ENCODE peak calls at places on chromosomes 11 and 22, in seven cellular contexts. One of them, this sample, is unnamed.

GRCh38 chr11:61265357-61265756 is 24.4 kb downstream of the PGA5 start:
- DNase-seq in CD8-positive, alpha-beta memory T cell: no peak
- DNase-seq in NCI-H460: no peak
- DNase-seq in WERI-Rb-1: no peak
- DNase-seq in substantia nigra: no peak
- DNase-seq in skeletal muscle cell: no peak
- DNase-seq in memory B cell: no peak
- DNase-seq in this sample: no peak

GRCh38 chr22:39253427-39254070 is 8.8 kb upstream of the PDGFB start:
- DNase-seq in CD8-positive, alpha-beta memory T cell: peak
- DNase-seq in WERI-Rb-1: no peak
- DNase-seq in skeletal muscle cell: peak
- DNase-seq in substantia nigra: no peak
- DNase-seq in memory B cell: no peak
- DNase-seq in NCI-H460: peak
- DNase-seq in this sample: no peak

GRCh38 chr11:65479184-65480145 is 19.4 kb upstream of the MALAT1 start:
- DNase-seq in substantia nigra: peak
- DNase-seq in skeletal muscle cell: peak
- DNase-seq in WERI-Rb-1: peak
- DNase-seq in CD8-positive, alpha-beta memory T cell: no peak
- DNase-seq in memory B cell: no peak
- DNase-seq in NCI-H460: no peak
- DNase-seq in this sample: no peak

GRCh38 chr11:65850217-65851082 is 7.5 kb downstream of the CFL1 start:
- DNase-seq in skeletal muscle cell: no peak
- DNase-seq in substantia nigra: no peak
- DNase-seq in memory B cell: no peak
- DNase-seq in WERI-Rb-1: no peak
- DNase-seq in CD8-positive, alpha-beta memory T cell: no peak
- DNase-seq in NCI-H460: no peak
- DNase-seq in this sample: no peak

GRCh38 chr11:124961972-124962609 is 8.1 kb downstream of the CCDC15 start:
- DNase-seq in NCI-H460: peak
- DNase-seq in skeletal muscle cell: peak
- DNase-seq in WERI-Rb-1: no peak
- DNase-seq in substantia nigra: no peak
- DNase-seq in CD8-positive, alpha-beta memory T cell: no peak
- DNase-seq in memory B cell: no peak
- DNase-seq in this sample: no peak

GRCh38 chr11:65314501-65315203 is at the start of gene CDC42EP2:
- DNase-seq in skeletal muscle cell: no peak
- DNase-seq in WERI-Rb-1: peak
- DNase-seq in CD8-positive, alpha-beta memory T cell: peak
- DNase-seq in NCI-H460: peak
- DNase-seq in memory B cell: peak
- DNase-seq in substantia nigra: peak
- DNase-seq in this sample: peak

GRCh38 chr22:19179472-19180048 is 1.0 kb upstream of the SLC25A1 start:
- DNase-seq in NCI-H460: peak
- DNase-seq in substantia nigra: peak
- DNase-seq in WERI-Rb-1: peak
- DNase-seq in CD8-positive, alpha-beta memory T cell: peak
- DNase-seq in skeletal muscle cell: peak
- DNase-seq in memory B cell: peak
- DNase-seq in this sample: no peak

GRCh38 chr11:104259121-104259610 is 95.2 kb upstream of the PDGFD start:
- DNase-seq in NCI-H460: no peak
- DNase-seq in CD8-positive, alpha-beta memory T cell: no peak
- DNase-seq in memory B cell: no peak
- DNase-seq in WERI-Rb-1: no peak
- DNase-seq in skeletal muscle cell: no peak
- DNase-seq in substantia nigra: no peak
- DNase-seq in this sample: no peak

GRCh38 chr22:19610518-19611253 is 86.5 kb upstream of the CLDN5 start:
- DNase-seq in NCI-H460: no peak
- DNase-seq in skeletal muscle cell: no peak
- DNase-seq in CD8-positive, alpha-beta memory T cell: no peak
- DNase-seq in substantia nigra: no peak
- DNase-seq in memory B cell: no peak
- DNase-seq in WERI-Rb-1: no peak
- DNase-seq in this sample: no peak

GRCh38 chr22:40709752-40710413 is 30.6 kb downstream of the MCHR1 start:
- DNase-seq in NCI-H460: no peak
- DNase-seq in memory B cell: no peak
- DNase-seq in WERI-Rb-1: no peak
- DNase-seq in skeletal muscle cell: no peak
- DNase-seq in CD8-positive, alpha-beta memory T cell: no peak
- DNase-seq in substantia nigra: no peak
- DNase-seq in this sample: no peak

GRCh38 chr11:120031612-120032600 is 106.0 kb downstream of the TRIM29 start:
- DNase-seq in WERI-Rb-1: peak
- DNase-seq in NCI-H460: no peak
- DNase-seq in CD8-positive, alpha-beta memory T cell: no peak
- DNase-seq in substantia nigra: no peak
- DNase-seq in skeletal muscle cell: no peak
- DNase-seq in memory B cell: no peak
- DNase-seq in this sample: no peak

GRCh38 chr11:113876074-113876797 is 864 bp upstream of the USP28 start:
- DNase-seq in skeletal muscle cell: no peak
- DNase-seq in WERI-Rb-1: peak
- DNase-seq in CD8-positive, alpha-beta memory T cell: no peak
- DNase-seq in NCI-H460: no peak
- DNase-seq in substantia nigra: no peak
- DNase-seq in memory B cell: no peak
- DNase-seq in this sample: no peak

GRCh38 chr22:19923914-19924513 is 17.6 kb upstream of the COMT start:
- DNase-seq in skeletal muscle cell: no peak
- DNase-seq in CD8-positive, alpha-beta memory T cell: no peak
- DNase-seq in NCI-H460: no peak
- DNase-seq in substantia nigra: no peak
- DNase-seq in memory B cell: no peak
- DNase-seq in WERI-Rb-1: no peak
- DNase-seq in this sample: no peak

GRCh38 chr11:99015634-99016454 is 4.9 kb upstream of the CNTN5 start:
- DNase-seq in memory B cell: no peak
- DNase-seq in NCI-H460: peak
- DNase-seq in substantia nigra: no peak
- DNase-seq in skeletal muscle cell: no peak
- DNase-seq in WERI-Rb-1: no peak
- DNase-seq in CD8-positive, alpha-beta memory T cell: no peak
- DNase-seq in this sample: no peak

This sample was measured in activated B cell treated with CpG ODN at 0.5 μM for 24 hours.